ENCODE peak calls at places on chromosomes 7 and 10, in four cellular contexts. P is naive thymus-derived CD4-positive, alpha-beta T cell; S is brain microvascular endothelial cell; E is mesenchymal stem cell. O is an unnamed sample. For H3K27me3, the result is how much of the 10 kb centered on the place peaks cover.

GRCh38 chr7:151212626-151213025 is 2.3 kb upstream of the H2BK1 start:
- DNase-seq in P (no peak), S (no peak), E (no peak), O (no peak)

GRCh38 chr7:105246195-105247078 is 142.3 kb downstream of the SRPK2 start:
- DNase-seq in P (no peak), S (no peak), E (no peak), O (no peak)

GRCh38 chr10:53236941-53237340 is 464.4 kb upstream of the MBL2 start:
- DNase-seq in P (no peak), S (no peak), E (no peak), O (no peak)

GRCh38 chr10:121531830-121532178 is 66.4 kb downstream of the FGFR2 start:
- DNase-seq in P (no peak), S (no peak), E (no peak), O (no peak)

GRCh38 chr10:65769828-65770227 is 1156.0 kb upstream of the LRRTM3 start:
- DNase-seq in P (no peak), S (peak), E (no peak), O (no peak)

GRCh38 chr10:110361800-110362456 is 57.2 kb upstream of the SMNDC1 start:
- DNase-seq in P (no peak), S (no peak), E (no peak), O (no peak)

GRCh38 chr7:5693529-5693928 is 87.9 kb downstream of the RNF216 start:
- DNase-seq in P (no peak), S (peak), E (peak), O (no peak)

GRCh38 chr10:124587811-124588211 is 126.2 kb downstream of the LHPP start:
- DNase-seq in P (no peak), S (no peak), E (no peak), O (no peak)

GRCh38 chr10:49023071-49023470 is 83.4 kb upstream of the LRRC18 start:
- DNase-seq in P (no peak), S (no peak), E (no peak), O (no peak)

DNA sequence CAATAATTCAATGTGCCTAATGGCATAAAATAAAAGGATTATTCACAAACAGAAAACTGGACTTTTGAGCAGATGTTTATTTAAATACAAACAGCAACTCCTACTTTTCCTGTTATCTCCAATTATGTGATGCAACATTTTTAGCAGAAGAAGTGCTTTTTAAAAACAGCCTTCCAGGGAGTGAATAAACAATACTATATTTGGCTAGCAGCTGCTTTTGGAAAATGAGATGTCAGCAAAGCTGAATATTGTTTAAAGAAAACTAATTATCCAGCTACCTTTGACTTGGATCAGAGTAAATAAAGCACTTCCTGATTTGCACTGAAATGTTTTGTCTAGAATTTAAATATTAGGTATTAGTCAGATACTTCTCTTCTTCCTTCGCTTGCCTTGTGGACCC is 23.3 kb downstream of the CDK1 start:
- DNase-seq in P (no peak), S (no peak), E (peak), O (no peak)
- H3K27ac ChIP-seq in P (no peak), S (no peak), E (no peak), O (no peak)

GRCh38 chr10:100688201-100688600 is 57.2 kb upstream of the PAX2 start:
- DNase-seq in P (no peak), S (no peak), E (no peak), O (no peak)
- H3K27me3 ChIP-seq in P (under half), S (under half), E (half or more), O (under half)

DNA sequence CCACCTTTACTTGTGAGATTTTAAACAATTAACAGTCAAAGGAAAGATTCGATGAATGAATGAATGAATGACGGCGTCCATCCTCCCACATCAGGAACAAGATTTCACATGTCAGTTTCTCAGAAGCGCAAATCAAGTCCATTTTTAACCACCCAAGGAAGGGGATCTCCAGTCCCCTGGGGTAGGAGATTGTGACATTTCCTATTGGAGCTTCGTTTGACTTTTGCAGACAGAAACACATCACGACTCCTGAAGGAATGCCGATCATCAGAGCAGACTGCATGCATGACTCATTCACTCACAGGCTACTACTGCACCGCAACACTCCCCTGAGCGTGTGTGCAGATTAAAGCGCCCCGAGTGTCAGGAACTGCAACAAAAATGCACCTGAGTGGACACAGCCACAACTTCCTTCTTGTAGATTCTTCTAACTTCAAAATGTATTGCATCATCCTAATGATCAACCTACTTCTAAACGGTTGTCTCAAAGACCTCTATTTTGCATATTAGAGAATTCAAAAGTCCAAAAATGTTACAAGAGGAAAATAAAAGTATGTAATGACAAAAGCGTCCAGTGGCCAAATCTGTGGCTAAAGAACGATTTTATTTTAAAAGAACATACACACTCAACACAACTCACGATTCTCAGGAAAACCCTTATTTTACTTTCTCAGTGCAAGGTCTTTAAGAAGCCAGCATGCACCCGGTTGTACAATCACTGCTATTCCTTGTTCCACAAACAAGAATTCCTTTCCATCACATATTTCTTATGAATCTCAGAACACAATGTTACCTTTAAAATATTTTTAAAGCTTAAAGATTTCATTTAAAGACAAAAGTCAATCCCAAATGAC is 172.6 kb downstream of the FAM107B start:
- DNase-seq in P (no peak), S (peak), E (peak), O (peak)
- H3K27ac ChIP-seq in P (peak), S (peak), E (peak), O (peak)

GRCh38 chr10:15719062-15719898 is 442 bp downstream of the ITGA8 start:
- DNase-seq in P (no peak), S (peak), E (peak), O (no peak)

GRCh38 chr10:15718495-15719061 is 1.1 kb downstream of the ITGA8 start:
- DNase-seq in P (no peak), S (no peak), E (peak), O (no peak)

GRCh38 chr10:15719899-15720634 is at the start of gene ITGA8:
- DNase-seq in P (no peak), S (peak), E (peak), O (no peak)

GRCh38 chr10:15724683-15725082 is 5.0 kb upstream of the ITGA8 start:
- DNase-seq in P (no peak), S (no peak), E (no peak), O (no peak)

DNA sequence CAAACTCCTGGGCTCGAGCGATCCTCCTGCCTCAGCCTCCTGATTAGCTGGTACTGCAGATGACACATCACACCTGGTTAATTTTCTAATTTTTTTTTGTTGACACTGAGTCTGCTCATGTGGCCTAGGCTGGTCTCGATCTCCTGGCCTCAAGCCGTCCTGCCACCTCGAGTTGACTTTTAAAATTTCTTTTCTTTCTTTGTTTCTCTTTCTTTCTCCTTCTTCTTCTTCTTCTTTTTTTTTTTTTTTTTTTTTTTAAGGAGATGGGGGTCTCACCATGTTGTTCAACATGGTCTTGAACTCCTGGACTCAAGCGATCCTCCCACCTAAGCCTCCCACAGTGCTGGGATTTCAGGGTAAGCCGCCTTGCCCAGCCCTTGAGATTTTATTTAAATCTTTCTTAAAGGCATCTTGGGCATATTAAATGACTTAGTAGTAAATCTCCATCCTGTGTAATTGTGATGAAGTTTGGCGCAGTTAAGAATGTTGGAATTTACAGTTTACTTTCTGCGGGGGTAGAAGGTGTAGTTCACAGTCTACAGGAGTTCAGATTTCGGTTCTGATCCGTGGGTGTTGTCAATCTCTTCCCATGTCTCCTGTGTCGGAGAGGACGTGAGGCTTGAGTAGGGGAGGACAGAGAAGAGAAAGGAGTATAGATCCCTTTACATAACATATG is 1.1 kb upstream of the ITGA8 start:
- DNase-seq in P (no peak), S (no peak), E (no peak), O (no peak)
- H3K27me3 ChIP-seq in P (under half), S (under half), E (half or more), O (under half)

O was measured in CD4-positive, alpha-beta memory T cell.